ENCODE peak calls at places on chromosomes 5 and 9, in nine cellular contexts. P, B, M, A, Y, V, F, T and G are unnamed samples.

GRCh38 chr9:20351715-20352114 is 270.6 kb downstream of the MLLT3 start:
- DNase-seq in P (no peak), M (no peak), A (no peak), B (no peak), F (no peak), Y (no peak), V (no peak), T (no peak), G (no peak)

GRCh38 chr5:133844836-133845235 is 123.6 kb downstream of the C5orf15 start:
- DNase-seq in M (no peak), A (no peak), P (no peak), T (no peak), B (no peak), Y (no peak), F (no peak), V (no peak), G (no peak)

GRCh38 chr5:14869286-14870164 is 2.1 kb downstream of the ANKH start:
- DNase-seq in T (no peak), F (no peak), B (no peak), V (no peak), P (no peak), Y (no peak), A (no peak), M (no peak), G (peak)

GRCh38 chr5:31976161-31976560 is 198.0 kb downstream of the GOLPH3 start:
- DNase-seq in P (no peak), V (no peak), B (no peak), Y (no peak), F (no peak), M (no peak), A (no peak), T (no peak), G (no peak)

GRCh38 chr5:179263391-179264052 is 81.7 kb downstream of the ADAMTS2 start:
- DNase-seq in V (no peak), M (no peak), F (no peak), A (no peak), Y (no peak), P (no peak), T (no peak), B (peak), G (no peak)

GRCh38 chr5:73312146-73312871 is 136.3 kb downstream of the FOXD1 start:
- DNase-seq in V (peak), T (no peak), M (no peak), Y (no peak), F (no peak), P (no peak), B (no peak), A (no peak), G (peak)

GRCh38 chr5:176921669-176922196 is 22.6 kb upstream of the HK3 start:
- DNase-seq in P (no peak), F (no peak), T (no peak), A (no peak), B (no peak), V (peak), Y (no peak), M (no peak), G (no peak)

GRCh38 chr5:36422957-36423356 is 121.3 kb upstream of the RANBP3L start:
- DNase-seq in V (no peak), Y (no peak), M (no peak), A (no peak), F (no peak), P (no peak), B (no peak), T (no peak), G (no peak)

GRCh38 chr5:74328221-74328630 is 312.3 kb downstream of the ENC1 start:
- DNase-seq in F (no peak), Y (no peak), A (no peak), V (no peak), T (no peak), M (no peak), P (no peak), B (no peak), G (no peak)

GRCh38 chr5:135126688-135127603 is 92.9 kb upstream of the PITX1 start:
- DNase-seq in F (no peak), T (peak), A (peak), V (no peak), M (no peak), B (no peak), P (no peak), Y (no peak), G (no peak)

GRCh38 chr9:130933114-130934046 is 5.7 kb downstream of the FIBCD1 start:
- DNase-seq in B (peak), T (no peak), Y (no peak), V (peak), F (peak), A (no peak), P (no peak), M (no peak), G (no peak)

GRCh38 chr5:175822225-175822624 is 49.2 kb upstream of the CPLX2 start:
- DNase-seq in P (peak), F (peak), A (peak), T (no peak), B (no peak), M (no peak), V (no peak), Y (no peak), G (no peak)

DNA sequence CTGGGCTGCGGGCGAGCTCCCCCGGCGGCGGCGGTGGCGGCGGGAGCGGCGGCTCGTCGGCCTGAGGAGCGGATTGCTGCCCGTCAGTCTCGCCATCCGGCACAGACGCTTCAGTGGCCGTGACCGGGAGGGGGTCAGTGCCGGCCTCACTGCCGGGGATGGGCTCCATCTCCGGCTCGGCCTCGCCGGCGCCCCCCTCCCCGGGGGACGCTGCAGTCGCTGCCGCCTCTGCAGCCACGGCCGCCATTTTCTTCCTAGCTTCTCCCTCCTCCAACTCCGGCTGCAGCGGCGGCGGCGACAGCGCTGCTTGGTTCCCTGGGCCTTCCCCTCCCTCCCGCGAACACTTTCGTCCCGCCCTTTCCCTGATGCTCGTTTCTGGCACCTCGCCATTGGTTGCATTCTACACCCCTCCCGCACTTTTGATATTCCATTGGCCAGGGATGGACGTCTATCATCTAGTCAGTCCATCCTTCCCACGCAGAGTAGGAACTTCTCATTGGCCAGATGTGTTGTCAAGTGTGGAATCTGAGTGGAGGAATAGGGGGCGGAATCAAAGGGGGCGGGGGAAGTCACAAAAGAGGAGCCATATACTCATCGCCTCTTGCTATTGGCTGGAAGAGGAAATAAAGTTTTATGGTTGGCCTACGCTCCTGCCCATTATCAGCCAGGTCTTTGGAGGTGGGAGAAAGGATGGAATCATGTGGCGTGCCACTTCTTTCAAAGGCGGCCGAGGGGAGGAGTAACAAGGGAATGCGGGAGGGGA is at the start of gene PWWP2A:
- DNase-seq in F (peak), A (peak), P (peak), B (peak), V (peak), T (peak), M (peak), Y (peak), G (peak)
- TF ChIP-seq POLR2A in F (peak), A (peak), P (peak), B (peak), V (peak), T (peak), M (peak), Y (peak), G (peak)

DNA sequence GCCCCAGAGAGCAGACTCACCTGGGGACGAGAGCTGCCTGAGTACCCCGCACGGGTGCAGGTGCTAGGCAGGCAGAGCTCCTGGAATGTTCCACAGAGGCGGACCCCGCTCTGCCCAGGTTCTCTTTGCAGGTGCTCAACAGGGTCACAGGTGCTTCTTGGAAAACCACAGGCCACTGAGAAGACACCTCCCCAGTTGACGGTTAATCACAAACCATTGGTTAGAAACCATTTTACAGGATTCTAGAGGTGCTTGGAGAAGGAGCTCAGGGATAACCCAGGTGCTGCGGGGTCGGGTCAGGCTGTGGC is 17.3 kb upstream of the SLC6A19 start:
- DNase-seq in P (no peak), B (no peak), Y (no peak), M (no peak), F (no peak), V (no peak), A (no peak), T (peak), G (no peak)
- TF ChIP-seq POLR2A in P (no peak), B (no peak), Y (no peak), M (no peak), F (no peak), V (no peak), A (no peak), T (no peak), G (no peak)

DNA sequence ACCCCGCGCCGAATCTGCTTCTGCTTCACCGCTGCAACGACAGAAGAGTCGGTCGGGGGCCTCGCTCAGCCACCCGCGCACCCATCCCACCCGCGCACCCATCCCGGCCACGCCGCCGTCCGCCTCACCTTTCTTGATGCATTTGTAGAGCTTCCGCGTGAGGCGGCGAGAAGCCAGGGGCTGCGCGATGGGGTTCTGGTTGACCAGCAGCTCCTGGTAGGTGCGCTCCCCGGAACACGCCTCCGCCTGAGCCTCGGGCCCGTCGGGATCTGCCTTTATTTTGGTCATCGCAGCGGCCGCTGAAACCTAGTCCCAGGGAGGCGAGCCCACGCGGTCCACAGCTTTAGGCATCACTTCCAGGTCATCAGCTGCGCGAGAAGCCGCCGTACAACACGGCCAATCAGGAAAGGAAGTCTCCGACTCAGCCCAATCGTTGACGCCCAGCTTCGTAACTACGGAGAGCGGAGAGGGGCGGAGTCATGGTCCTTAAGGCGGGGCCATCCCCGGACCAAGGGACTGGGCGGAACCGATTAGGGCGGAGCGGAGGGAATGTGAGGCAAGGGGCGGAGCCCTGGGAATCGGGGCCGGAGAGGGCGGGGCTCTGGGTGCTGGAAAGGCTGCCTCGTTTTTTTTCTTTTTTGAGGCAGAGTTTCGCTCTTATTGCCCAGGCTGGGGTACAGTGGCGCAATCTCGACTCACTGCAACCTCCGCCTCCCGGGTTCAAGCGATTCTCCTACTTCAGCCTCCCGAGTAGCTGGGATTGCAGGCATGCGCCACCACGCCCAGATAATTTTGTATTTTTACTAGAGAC is at the start of gene NHP2:
- DNase-seq in M (peak), V (peak), F (peak), A (peak), Y (peak), P (peak), B (peak), T (peak), G (peak)
- TF ChIP-seq POLR2A in M (no peak), V (peak), F (peak), A (peak), Y (peak), P (peak), B (peak), T (peak), G (peak)

GRCh38 chr5:13350754-13351153 is 593.7 kb downstream of the DNAH5 start:
- DNase-seq in V (no peak), F (no peak), B (no peak), Y (no peak), P (no peak), M (no peak), T (no peak), A (no peak), G (no peak)
- TF ChIP-seq POLR2A in V (no peak), F (no peak), B (no peak), Y (no peak), P (no peak), M (no peak), T (no peak), A (no peak), G (no peak)

GRCh38 chr5:168583742-168584482 is 4.7 kb upstream of the PANK3 start:
- DNase-seq in P (no peak), A (no peak), M (no peak), T (no peak), Y (no peak), B (no peak), F (no peak), V (no peak), G (no peak)

GRCh38 chr5:168578006-168578405 is 1.2 kb downstream of the PANK3 start:
- DNase-seq in F (no peak), A (peak), B (no peak), P (no peak), V (peak), T (no peak), M (no peak), Y (no peak), G (peak)

GRCh38 chr5:168579206-168579986 is at the start of gene PANK3:
- DNase-seq in P (peak), F (peak), Y (peak), M (peak), A (peak), V (peak), B (peak), T (peak), G (peak)

GRCh38 chr5:168578506-168579205 is 512 bp downstream of the PANK3 start:
- DNase-seq in A (peak), T (no peak), V (no peak), F (no peak), B (no peak), M (no peak), Y (no peak), P (no peak), G (no peak)

GRCh38 chr5:168579987-168580508 is 880 bp upstream of the PANK3 start:
- DNase-seq in P (no peak), B (no peak), V (no peak), Y (no peak), A (no peak), T (no peak), M (no peak), F (no peak), G (no peak)
- TF ChIP-seq POLR2A in P (no peak), B (no peak), V (no peak), Y (no peak), A (no peak), T (no peak), M (no peak), F (no peak), G (peak)

GRCh38 chr9:135363556-135363955 is 116.0 kb upstream of the PPP1R26 start:
- DNase-seq in T (no peak), B (no peak), P (no peak), Y (no peak), M (no peak), F (no peak), V (no peak), A (no peak), G (no peak)
- TF ChIP-seq POLR2A in T (no peak), B (no peak), P (no peak), Y (no peak), M (no peak), F (no peak), V (no peak), A (no peak), G (no peak)